ENCODE peak calls at places on chromosomes 2 and 18, in four cellular contexts. One of them, this sample, is unnamed.

GRCh38 chr18:29488617-29489016 is 1311.7 kb upstream of the CDH2 start:
- DNase-seq in neural progenitor cell: no peak
- DNase-seq in H9: no peak
- DNase-seq in brain microvascular endothelial cell: no peak
- DNase-seq in this sample: no peak

GRCh38 chr2:46337208-46337994 is 40.2 kb downstream of the EPAS1 start:
- DNase-seq in neural progenitor cell: no peak
- DNase-seq in H9: no peak
- DNase-seq in brain microvascular endothelial cell: no peak
- DNase-seq in this sample: no peak

GRCh38 chr2:105517814-105518705 is 119.2 kb upstream of the FHL2 start:
- DNase-seq in neural progenitor cell: no peak
- DNase-seq in H9: no peak
- DNase-seq in brain microvascular endothelial cell: peak; percentile 22
- DNase-seq in this sample: no peak

GRCh38 chr2:179429060-179429471 is 164.4 kb upstream of the SESTD1 start:
- DNase-seq in neural progenitor cell: peak; percentile 15
- DNase-seq in H9: no peak
- DNase-seq in brain microvascular endothelial cell: no peak
- DNase-seq in this sample: no peak

GRCh38 chr2:146041291-146041868 is 1521.5 kb upstream of the ZEB2 start:
- DNase-seq in neural progenitor cell: peak; percentile 13
- DNase-seq in H9: no peak
- DNase-seq in brain microvascular endothelial cell: no peak
- DNase-seq in this sample: no peak

GRCh38 chr18:22469061-22469689 is 51.5 kb upstream of the CTAGE1 start:
- DNase-seq in neural progenitor cell: no peak
- DNase-seq in H9: no peak
- DNase-seq in brain microvascular endothelial cell: peak; percentile 31
- DNase-seq in this sample: no peak

GRCh38 chr2:219628986-219629901 is 1.8 kb downstream of the SLC4A3 start:
- DNase-seq in neural progenitor cell: no peak
- DNase-seq in H9: no peak
- DNase-seq in brain microvascular endothelial cell: no peak
- DNase-seq in this sample: no peak

GRCh38 chr2:46014911-46015654 is 282.1 kb upstream of the EPAS1 start:
- DNase-seq in neural progenitor cell: peak; percentile 56
- DNase-seq in H9: peak; percentile 66
- DNase-seq in brain microvascular endothelial cell: peak; percentile 38
- DNase-seq in this sample: no peak

GRCh38 chr2:198173242-198173641 is 368.8 kb downstream of the PLCL1 start:
- DNase-seq in neural progenitor cell: no peak
- DNase-seq in H9: no peak
- DNase-seq in brain microvascular endothelial cell: no peak
- DNase-seq in this sample: no peak

GRCh38 chr18:63965716-63966330 is 4.1 kb upstream of the SERPINB8 start:
- DNase-seq in neural progenitor cell: no peak
- DNase-seq in H9: no peak
- DNase-seq in brain microvascular endothelial cell: no peak
- DNase-seq in this sample: no peak

GRCh38 chr2:167264380-167264779 is 376.1 kb downstream of the XIRP2 start:
- DNase-seq in neural progenitor cell: peak; percentile 35
- DNase-seq in H9: peak; percentile 54
- DNase-seq in brain microvascular endothelial cell: no peak
- DNase-seq in this sample: no peak

GRCh38 chr18:39486268-39486667 is 1920.7 kb upstream of the CELF4 start:
- DNase-seq in neural progenitor cell: peak; percentile 5
- DNase-seq in H9: no peak
- DNase-seq in brain microvascular endothelial cell: no peak
- DNase-seq in this sample: no peak

GRCh38 chr2:40367032-40367431 is 84.9 kb downstream of the SLC8A1 start:
- DNase-seq in neural progenitor cell: no peak
- DNase-seq in H9: no peak
- DNase-seq in brain microvascular endothelial cell: no peak
- DNase-seq in this sample: no peak

GRCh38 chr18:48616484-48617255 is 77.8 kb downstream of the CTIF start:
- DNase-seq in neural progenitor cell: no peak
- DNase-seq in H9: no peak
- DNase-seq in brain microvascular endothelial cell: no peak
- DNase-seq in this sample: no peak

GRCh38 chr18:74630804-74631203 is 33.1 kb downstream of the ZNF407 start:
- DNase-seq in neural progenitor cell: no peak
- DNase-seq in H9: no peak
- DNase-seq in brain microvascular endothelial cell: no peak
- DNase-seq in this sample: no peak

GRCh38 chr2:102967451-102967850 is 205.6 kb downstream of the TMEM182 start:
- DNase-seq in neural progenitor cell: no peak
- DNase-seq in H9: no peak
- DNase-seq in brain microvascular endothelial cell: no peak
- DNase-seq in this sample: no peak

GRCh38 chr2:106147665-106148064 is 46.4 kb downstream of the UXS1 start:
- DNase-seq in neural progenitor cell: no peak
- DNase-seq in H9: no peak
- DNase-seq in brain microvascular endothelial cell: no peak
- DNase-seq in this sample: no peak

GRCh38 chr2:182240862-182241371 is 185.9 kb downstream of the PDE1A start:
- DNase-seq in neural progenitor cell: peak; percentile 48
- DNase-seq in H9: peak; percentile 45
- DNase-seq in brain microvascular endothelial cell: peak; percentile 34
- DNase-seq in this sample: peak; percentile 69

GRCh38 chr18:9619545-9619944 is 5.2 kb upstream of the PPP4R1 start:
- DNase-seq in neural progenitor cell: no peak
- DNase-seq in H9: no peak
- DNase-seq in brain microvascular endothelial cell: peak; percentile 60
- DNase-seq in this sample: no peak

GRCh38 chr2:54479422-54479821 is 23.3 kb downstream of the SPTBN1 start:
- DNase-seq in neural progenitor cell: no peak
- DNase-seq in H9: no peak
- DNase-seq in brain microvascular endothelial cell: no peak
- DNase-seq in this sample: no peak

GRCh38 chr2:55555977-55556376 is 36.5 kb downstream of the CFAP36 start:
- DNase-seq in neural progenitor cell: no peak
- DNase-seq in H9: no peak
- DNase-seq in brain microvascular endothelial cell: no peak
- DNase-seq in this sample: no peak

GRCh38 chr2:232444409-232445148 is 11.4 kb upstream of the ALPI start:
- DNase-seq in neural progenitor cell: peak; percentile 50
- DNase-seq in H9: peak; percentile 79
- DNase-seq in brain microvascular endothelial cell: peak; percentile 70
- DNase-seq in this sample: peak; percentile 77

GRCh38 chr18:58758606-58759005 is 87.3 kb downstream of the MALT1 start:
- DNase-seq in neural progenitor cell: no peak
- DNase-seq in H9: no peak
- DNase-seq in brain microvascular endothelial cell: no peak
- DNase-seq in this sample: no peak

GRCh38 chr2:39118786-39119499 is 1.9 kb downstream of the SOS1 start:
- DNase-seq in neural progenitor cell: no peak
- DNase-seq in H9: no peak
- DNase-seq in brain microvascular endothelial cell: no peak
- DNase-seq in this sample: peak; percentile 39

GRCh38 chr2:171268230-171268629 is 107.5 kb upstream of the TLK1 start:
- DNase-seq in neural progenitor cell: no peak
- DNase-seq in H9: no peak
- DNase-seq in brain microvascular endothelial cell: no peak
- DNase-seq in this sample: no peak

DNA sequence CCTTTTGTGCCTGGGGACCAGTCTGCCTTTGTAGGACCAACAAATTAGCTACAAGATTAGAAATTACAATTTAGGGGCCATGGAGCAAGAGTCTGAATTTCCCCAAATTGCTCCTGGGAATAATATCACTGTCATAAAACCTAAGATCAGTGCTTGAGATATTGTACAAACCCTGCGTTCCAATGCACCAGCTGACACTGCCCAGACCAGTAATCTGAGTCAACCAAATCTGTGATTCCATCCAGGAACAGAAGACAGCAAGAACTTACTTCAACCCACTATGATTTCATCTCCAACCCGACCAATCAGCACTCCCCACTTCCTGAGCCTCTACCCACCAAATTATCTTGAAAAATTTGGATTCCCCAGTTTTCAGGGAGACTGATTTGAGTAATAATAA is 1305.0 kb upstream of the NRXN1 start:
- DNase-seq in neural progenitor cell: no peak
- DNase-seq in H9: no peak
- DNase-seq in brain microvascular endothelial cell: no peak
- DNase-seq in this sample: no peak
- TF ChIP-seq CTCF in neural progenitor cell: no peak
- TF ChIP-seq CTCF in H9: no peak
- TF ChIP-seq CTCF in brain microvascular endothelial cell: no peak
- TF ChIP-seq CTCF in this sample: no peak

DNA sequence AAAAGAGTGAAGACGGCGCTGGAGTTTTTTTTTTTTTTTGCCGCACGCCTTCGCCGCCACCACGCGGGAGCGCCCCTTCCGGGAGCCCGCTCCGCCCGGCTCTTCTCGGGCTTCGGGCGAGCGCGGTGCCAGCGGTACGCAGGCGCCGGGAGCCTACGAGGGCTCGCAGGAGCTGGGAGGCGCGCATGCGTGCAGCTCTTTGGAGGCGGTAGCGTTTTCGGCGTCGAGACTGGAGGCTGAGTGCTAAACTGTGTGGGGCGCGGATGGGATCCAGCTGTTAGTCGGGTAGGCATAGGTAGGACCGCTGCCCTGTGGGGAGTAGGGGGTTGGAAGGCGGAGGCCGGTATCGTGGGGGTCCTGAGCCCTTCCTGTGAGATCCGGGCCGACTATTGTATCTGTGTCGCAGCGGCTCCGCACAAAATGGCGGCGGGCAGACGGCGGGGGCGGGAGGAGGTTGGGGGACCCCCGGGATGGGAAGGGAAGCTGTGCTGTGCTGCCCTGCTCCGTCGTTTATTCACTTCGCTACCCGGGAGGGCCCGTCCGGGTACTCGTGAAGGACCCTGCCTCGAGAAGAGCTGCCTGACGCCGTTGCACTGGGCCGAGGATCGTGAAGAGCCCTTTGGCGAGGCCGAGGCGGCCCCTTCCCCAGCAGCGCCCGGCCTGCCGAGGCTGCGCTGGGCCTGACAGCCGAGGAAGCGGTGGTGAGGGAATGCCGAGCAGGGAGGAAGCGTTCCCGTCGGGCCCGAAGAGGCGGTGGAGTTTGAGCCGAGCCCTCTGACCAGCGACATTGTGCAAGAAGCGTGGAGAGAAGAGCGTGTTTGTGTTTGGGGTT is at the start of gene ZNF638:
- DNase-seq in neural progenitor cell: peak; percentile 99
- DNase-seq in H9: peak; percentile 92
- DNase-seq in brain microvascular endothelial cell: peak; percentile 78
- DNase-seq in this sample: peak; percentile 95
- TF ChIP-seq CTCF in neural progenitor cell: peak; percentile 72
- TF ChIP-seq CTCF in H9: peak; percentile 88
- TF ChIP-seq CTCF in brain microvascular endothelial cell: peak; percentile 64
- TF ChIP-seq CTCF in this sample: peak; percentile 71

GRCh38 chr2:83827618-83828017 is 631.5 kb downstream of the SUCLG1 start:
- DNase-seq in neural progenitor cell: no peak
- DNase-seq in H9: no peak
- DNase-seq in brain microvascular endothelial cell: no peak
- DNase-seq in this sample: no peak

GRCh38 chr2:83823238-83823637 is 635.8 kb downstream of the SUCLG1 start:
- DNase-seq in neural progenitor cell: no peak
- DNase-seq in H9: no peak
- DNase-seq in brain microvascular endothelial cell: no peak
- DNase-seq in this sample: no peak

DNA sequence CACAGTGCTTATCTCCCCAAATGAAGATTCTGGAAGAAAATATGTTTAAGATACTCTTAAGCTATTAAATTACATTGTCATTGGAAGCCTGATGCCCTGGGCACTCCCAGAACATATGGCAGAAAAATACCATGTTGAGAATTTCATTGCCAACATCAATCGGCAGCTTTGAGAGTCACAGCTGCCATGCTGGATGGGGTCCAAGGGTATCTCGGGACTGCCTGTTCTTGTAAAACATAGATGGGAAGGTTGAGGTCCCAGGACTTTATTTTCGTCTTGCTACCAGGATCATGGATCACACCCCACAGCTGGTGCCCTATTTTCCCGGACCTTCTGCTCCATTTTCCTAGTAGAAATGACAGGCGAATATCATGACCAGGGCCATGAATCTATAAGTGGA is 632.5 kb downstream of the SUCLG1 start:
- DNase-seq in neural progenitor cell: no peak
- DNase-seq in H9: no peak
- DNase-seq in brain microvascular endothelial cell: no peak
- DNase-seq in this sample: no peak
- TF ChIP-seq CTCF in neural progenitor cell: no peak
- TF ChIP-seq CTCF in H9: no peak
- TF ChIP-seq CTCF in brain microvascular endothelial cell: no peak
- TF ChIP-seq CTCF in this sample: no peak

GRCh38 chr2:199911052-199911876 is at the start of gene C2orf69:
- DNase-seq in neural progenitor cell: peak; percentile 99
- DNase-seq in H9: peak; percentile 99
- DNase-seq in brain microvascular endothelial cell: peak; percentile 97
- DNase-seq in this sample: peak; percentile 94
- TF ChIP-seq CTCF in neural progenitor cell: no peak
- TF ChIP-seq CTCF in H9: no peak
- TF ChIP-seq CTCF in brain microvascular endothelial cell: no peak
- TF ChIP-seq CTCF in this sample: no peak

GRCh38 chr2:190177249-190177648 is 114.7 kb upstream of the MSTN start:
- DNase-seq in neural progenitor cell: no peak
- DNase-seq in H9: no peak
- DNase-seq in brain microvascular endothelial cell: no peak
- DNase-seq in this sample: no peak
- TF ChIP-seq CTCF in neural progenitor cell: no peak
- TF ChIP-seq CTCF in H9: no peak
- TF ChIP-seq CTCF in brain microvascular endothelial cell: no peak
- TF ChIP-seq CTCF in this sample: no peak

This sample was measured in GM13977.